ENCODE peak calls at places on chromosomes 4 and X, in four cellular contexts. L, W, A and M are unnamed samples.

GRCh38 chr4:77184961-77185360 is 28.0 kb downstream of the CCNG2 start:
- DNase-seq in L (no peak), W (no peak), A (no peak), M (no peak)

GRCh38 chr4:77618383-77619241 is 13.0 kb downstream of the CXCL13 start:
- DNase-seq in L (peak; percentile 68), W (peak; percentile 70), A (peak; percentile 82), M (peak; percentile 91)

GRCh38 chr4:110172972-110173371 is 25.4 kb downstream of the ELOVL6 start:
- DNase-seq in L (no peak), W (no peak), A (no peak), M (peak; percentile 34)

GRCh38 chrX:117376460-117376859 is 740.1 kb downstream of the KLHL13 start:
- DNase-seq in L (no peak), W (no peak), A (no peak), M (peak; percentile 18)

GRCh38 chrX:123731258-123731986 is 1.4 kb downstream of the THOC2 start:
- DNase-seq in L (peak; percentile 34), W (peak; percentile 20), A (peak; percentile 60), M (peak; percentile 16)

GRCh38 chr4:164977243-164978164 is at the start of gene TRIM61:
- DNase-seq in L (peak; percentile 11), W (peak; percentile 91), A (no peak), M (no peak)

GRCh38 chr4:142715727-142716126 is 130.4 kb downstream of the INPP4B start:
- DNase-seq in L (no peak), W (no peak), A (no peak), M (no peak)

GRCh38 chrX:129790146-129790545 is 10.4 kb downstream of the SASH3 start:
- DNase-seq in L (no peak), W (no peak), A (no peak), M (no peak)

GRCh38 chrX:111131572-111131971 is 35.6 kb downstream of the PAK3 start:
- DNase-seq in L (no peak), W (no peak), A (no peak), M (peak; percentile 5)

GRCh38 chrX:10470009-10470408 is 150.4 kb downstream of the MID1 start:
- DNase-seq in L (no peak), W (no peak), A (peak; percentile 15), M (no peak)

GRCh38 chrX:41381685-41382084 is 47.7 kb downstream of the DDX3X start:
- DNase-seq in L (no peak), W (no peak), A (peak; percentile 68), M (peak; percentile 67)

GRCh38 chrX:15405846-15406245 is 21.6 kb upstream of the VEGFD start:
- DNase-seq in L (no peak), W (no peak), A (peak; percentile 12), M (peak; percentile 8)

GRCh38 chrX:134172588-134173259 is 64.3 kb upstream of the CCDC160 start:
- DNase-seq in L (peak; percentile 69), W (no peak), A (peak; percentile 17), M (peak; percentile 27)

GRCh38 chrX:19389217-19389616 is 45.5 kb downstream of the PDHA1 start:
- DNase-seq in L (no peak), W (no peak), A (no peak), M (no peak)

GRCh38 chrX:122906726-122907125 is 277.4 kb upstream of the GRIA3 start:
- DNase-seq in L (no peak), W (no peak), A (no peak), M (no peak)

GRCh38 chr4:170697045-170697444 is 607.3 kb upstream of the AADAT start:
- DNase-seq in L (no peak), W (no peak), A (no peak), M (no peak)

GRCh38 chr4:80140237-80140636 is 57.1 kb upstream of the PRDM8 start:
- DNase-seq in L (no peak), W (no peak), A (no peak), M (no peak)

GRCh38 chr4:99471349-99471748 is 36.2 kb upstream of the ADH7 start:
- DNase-seq in L (no peak), W (no peak), A (no peak), M (no peak)

GRCh38 chr4:123616970-123617392 is 220.4 kb downstream of the SPRY1 start:
- DNase-seq in L (peak; percentile 34), W (peak; percentile 46), A (peak; percentile 61), M (peak; percentile 74)

GRCh38 chr4:147136308-147136707 is 190.6 kb upstream of the TTC29 start:
- DNase-seq in L (no peak), W (no peak), A (no peak), M (peak; percentile 32)

GRCh38 chrX:132017431-132018185 is 5.5 kb upstream of the STK26 start:
- DNase-seq in L (no peak), W (peak; percentile 40), A (no peak), M (no peak)

GRCh38 chrX:1443496-1444075 is 9.1 kb downstream of the ASMTL start:
- DNase-seq in L (no peak), W (no peak), A (no peak), M (no peak)

GRCh38 chr4:128311659-128312392 is 24.2 kb upstream of the PGRMC2 start:
- DNase-seq in L (no peak), W (no peak), A (no peak), M (no peak)

GRCh38 chr4:31601793-31602192 is 881.6 kb downstream of the PCDH7 start:
- DNase-seq in L (no peak), W (no peak), A (no peak), M (no peak)

GRCh38 chr4:3387154-3387942 is 54.4 kb upstream of the HGFAC start:
- DNase-seq in L (no peak), W (peak; percentile 71), A (no peak), M (no peak)

GRCh38 chr4:3388461-3389185 is 53.1 kb upstream of the HGFAC start:
- DNase-seq in L (peak; percentile 39), W (no peak), A (peak; percentile 94), M (no peak)

GRCh38 chr4:3389186-3389878 is 52.4 kb upstream of the HGFAC start:
- DNase-seq in L (no peak), W (no peak), A (no peak), M (no peak)

GRCh38 chr4:3386486-3386885 is 55.3 kb upstream of the HGFAC start:
- DNase-seq in L (no peak), W (no peak), A (no peak), M (no peak)

GRCh38 chr4:3387943-3388348 is 53.8 kb upstream of the HGFAC start:
- DNase-seq in L (peak; percentile 44), W (no peak), A (peak; percentile 76), M (no peak)
- H3K4me3 ChIP-seq in L (no peak overlapping the region), W (peak overlapping the region; percentile 47), A (peak overlapping the region; percentile 69), M (no peak overlapping the region)

DNA sequence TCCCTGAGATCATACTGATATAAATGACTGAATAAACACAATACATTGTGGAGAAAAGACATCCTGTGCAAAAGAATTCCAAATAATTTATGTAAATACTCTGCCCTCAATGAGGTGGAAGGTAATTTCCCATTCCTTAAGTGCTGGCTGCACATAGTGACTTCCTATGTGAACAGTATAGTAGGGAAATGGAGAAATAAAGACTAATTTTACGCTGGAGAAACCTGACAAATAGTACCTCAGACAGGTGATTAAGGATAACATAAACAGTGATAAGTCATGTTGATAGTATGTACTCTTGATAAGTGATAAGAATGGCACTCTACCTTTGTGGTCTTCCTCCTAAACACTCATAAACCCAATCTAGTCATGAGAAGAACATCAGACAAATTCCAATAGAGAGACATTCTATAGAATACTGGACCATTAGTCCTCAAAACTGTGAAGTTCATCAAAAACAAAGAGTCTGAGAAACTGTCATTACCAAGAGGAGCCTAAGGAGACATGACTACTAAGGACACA is 274.0 kb downstream of the CHIC1 start:
- DNase-seq in L (no peak), W (no peak), A (no peak), M (no peak)
- H3K9me2 ChIP-seq in L (no peaks in the 10 kb centered on the region), W (no peaks in the 10 kb centered on the region), A (no peaks in the 10 kb centered on the region), M (no peaks in the 10 kb centered on the region)

DNA sequence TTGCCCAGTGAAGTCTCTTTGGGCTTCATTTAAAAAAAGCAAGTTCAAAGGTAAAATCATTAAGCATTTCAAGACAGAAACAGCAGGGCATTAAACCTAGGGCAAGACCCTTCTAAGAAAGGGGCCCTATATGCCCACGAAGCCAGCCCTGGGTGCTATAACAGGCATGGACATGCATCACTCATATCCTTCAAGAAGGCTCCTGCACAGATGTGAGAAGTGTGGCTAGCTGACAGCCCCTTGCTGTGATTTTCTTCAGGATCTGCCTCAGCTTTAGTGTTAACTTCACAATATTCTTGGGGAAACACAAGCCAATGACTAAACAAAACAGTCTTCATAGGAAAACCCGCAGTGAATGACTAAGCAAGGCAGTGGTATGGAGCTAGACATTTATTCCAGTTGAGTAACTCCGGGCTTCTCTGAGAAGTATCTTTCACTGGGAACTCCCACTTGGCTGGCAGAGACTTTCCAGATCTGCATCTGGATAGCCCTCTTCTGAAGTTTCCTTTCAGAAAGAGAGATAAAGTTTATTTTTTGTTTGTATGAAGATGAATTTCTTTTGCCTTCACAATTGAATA is 11.9 kb upstream of the MAOA start:
- DNase-seq in L (no peak), W (no peak), A (peak; percentile 78), M (peak; percentile 58)
- H3K4me3 ChIP-seq in L (no peak overlapping the region), W (no peak overlapping the region), A (no peak overlapping the region), M (no peak overlapping the region)

GRCh38 chr4:156019238-156019637 is 65.6 kb upstream of the CTSO start:
- DNase-seq in L (no peak), W (no peak), A (no peak), M (no peak)

DNA sequence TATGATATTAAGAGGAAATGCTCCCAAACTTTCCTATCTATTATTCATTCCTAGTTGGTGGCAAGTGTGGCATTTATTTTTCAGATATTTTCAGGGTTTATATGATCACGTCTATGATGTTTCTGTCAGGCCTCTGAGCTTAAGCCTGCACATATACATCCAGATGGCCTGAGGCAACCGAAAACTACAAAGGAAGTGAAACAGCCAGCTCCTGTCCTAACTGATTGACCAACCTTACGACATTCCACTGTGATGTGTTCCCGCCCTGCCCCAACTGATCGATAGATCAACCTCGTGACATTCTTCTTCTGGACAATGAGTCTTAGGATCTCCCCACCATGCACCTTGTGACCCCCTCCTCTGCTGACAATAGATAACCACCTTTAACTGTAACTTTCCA is 67.6 kb upstream of the CTSO start:
- DNase-seq in L (no peak), W (no peak), A (no peak), M (no peak)
- H3K9me2 ChIP-seq in L (no peaks in the 10 kb centered on the region), W (no peaks in the 10 kb centered on the region), A (no peaks in the 10 kb centered on the region), M (no peaks in the 10 kb centered on the region)

DNA sequence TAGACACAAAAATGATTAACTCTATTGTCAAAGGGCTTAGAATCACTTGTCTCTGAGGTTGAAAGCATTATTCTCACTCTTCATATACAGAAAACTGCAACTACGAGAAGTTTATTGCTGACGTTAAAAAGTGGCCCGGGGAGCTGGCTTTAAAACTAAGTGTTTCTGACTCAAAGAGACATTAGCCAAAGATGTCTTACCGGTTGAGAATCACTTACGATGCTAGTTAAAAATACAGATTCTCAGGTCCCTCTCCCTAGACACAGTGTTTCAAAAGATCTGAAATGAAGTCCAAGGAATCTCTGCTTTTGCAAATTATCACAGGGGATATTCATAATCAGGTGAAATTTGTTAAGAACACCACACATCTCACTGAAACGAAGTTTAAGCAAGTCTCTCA is 1.2 kb downstream of the GNPDA2 start:
- DNase-seq in L (no peak), W (no peak), A (peak; percentile 62), M (peak; percentile 9)
- H3K4me3 ChIP-seq in L (peak overlapping the region; percentile 92), W (peak overlapping the region; percentile 90), A (peak overlapping the region; percentile 77), M (peak overlapping the region; percentile 80)

GRCh38 chr4:40685300-40685699 is 55.6 kb upstream of the RBM47 start:
- DNase-seq in L (no peak), W (no peak), A (peak; percentile 34), M (no peak)
- H3K9me2 ChIP-seq in L (no peaks in the 10 kb centered on the region), W (no peaks in the 10 kb centered on the region), A (no peaks in the 10 kb centered on the region), M (no peaks in the 10 kb centered on the region)

GRCh38 chrX:119635179-119635578 is 29.0 kb upstream of the NKRF start:
- DNase-seq in L (no peak), W (no peak), A (no peak), M (no peak)
- H3K4me3 ChIP-seq in L (no peak overlapping the region), W (no peak overlapping the region), A (no peak overlapping the region), M (no peak overlapping the region)